ENCODE peak calls at places on chromosome 3, in four cellular contexts. V is A673, J is IMR-90, G is aorta. D is an unnamed sample.

GRCh38 chr3:168615489-168616020 is 519.8 kb upstream of the GOLIM4 start:
- DNase-seq in V (no peak), J (no peak), G (no peak), D (no peak)

GRCh38 chr3:29759443-29760033 is 478.7 kb downstream of the RBMS3 start:
- DNase-seq in V (peak), J (peak), G (no peak), D (peak)

GRCh38 chr3:186461141-186461540 is 83.0 kb downstream of the CRYGS start:
- DNase-seq in V (peak), J (peak), G (no peak), D (no peak)

GRCh38 chr3:47669026-47669749 is 90.5 kb upstream of the CSPG5 start:
- DNase-seq in V (no peak), J (peak), G (no peak), D (no peak)

GRCh38 chr3:41592753-41593152 is 369.1 kb downstream of the ULK4 start:
- DNase-seq in V (no peak), J (no peak), G (no peak), D (no peak)

GRCh38 chr3:99920530-99921376 is 103.1 kb downstream of the CMSS1 start:
- DNase-seq in V (peak), J (peak), G (peak), D (no peak)

GRCh38 chr3:10994311-10994710 is 1.8 kb downstream of the SLC6A1 start:
- DNase-seq in V (no peak), J (no peak), G (no peak), D (no peak)

GRCh38 chr3:100590114-100590839 is 19.1 kb upstream of the ADGRG7 start:
- DNase-seq in V (peak), J (peak), G (no peak), D (no peak)

GRCh38 chr3:126100688-126101301 is 16.9 kb upstream of the SLC41A3 start:
- DNase-seq in V (no peak), J (peak), G (peak), D (no peak)

D was measured in retinal pigment epithelial cell.